ENCODE peak calls at places on chromosomes 2 and 18, in ten cellular contexts. S is ascending aorta, P is astrocyte of the cerebellum, D is astrocyte of the spinal cord, U is mucosa of descending colon, F is BJ, K is MM.1S, X is suprapubic skin, Z is fibroblast of lung, T is prostate gland. L is an unnamed sample.

GRCh38 chr2:44866131-44866530 is 75.4 kb upstream of the SIX3 start:
- DNase-seq in S (no peak), P (no peak), D (no peak), U (no peak), F (no peak), K (no peak), X (no peak), Z (no peak), T (no peak), L (no peak)

GRCh38 chr2:18623782-18624181 is 34.4 kb upstream of the NT5C1B start:
- DNase-seq in S (no peak), P (no peak), D (peak), U (no peak), F (no peak), K (no peak), X (no peak), Z (peak), T (no peak), L (no peak)

GRCh38 chr2:219120082-219120481 is 40.5 kb downstream of the NHEJ1 start:
- DNase-seq in S (no peak), P (no peak), D (peak), U (no peak), F (no peak), K (no peak), X (no peak), Z (peak), T (no peak), L (no peak)

GRCh38 chr2:150255528-150255927 is 231.9 kb downstream of the RND3 start:
- DNase-seq in S (no peak), P (no peak), D (peak), U (no peak), F (no peak), K (no peak), X (no peak), Z (peak), T (no peak), L (no peak)

GRCh38 chr2:42663106-42663755 is 94.8 kb downstream of the MTA3 start:
- DNase-seq in S (peak), P (peak), D (peak), U (peak), F (peak), K (peak), X (peak), Z (peak), T (peak), L (peak)

GRCh38 chr2:127047054-127047453 is 59.9 kb downstream of the BIN1 start:
- DNase-seq in S (no peak), P (no peak), D (no peak), U (no peak), F (no peak), K (no peak), X (peak), Z (no peak), T (no peak), L (no peak)

GRCh38 chr2:157443795-157444642 is at the start of gene CYTIP:
- DNase-seq in S (no peak), P (no peak), D (no peak), U (peak), F (no peak), K (peak), X (no peak), Z (no peak), T (peak), L (peak)

GRCh38 chr18:6055711-6056110 is 160.4 kb upstream of the TMEM200C start:
- DNase-seq in S (no peak), P (peak), D (peak), U (no peak), F (peak), K (no peak), X (no peak), Z (peak), T (no peak), L (no peak)

GRCh38 chr18:60485207-60485606 is 112.6 kb upstream of the MC4R start:
- DNase-seq in S (no peak), P (peak), D (peak), U (no peak), F (no peak), K (no peak), X (no peak), Z (peak), T (no peak), L (no peak)

GRCh38 chr18:54957987-54958386 is 1.3 kb downstream of the CCDC68 start:
- DNase-seq in S (no peak), P (peak), D (peak), U (no peak), F (no peak), K (no peak), X (no peak), Z (peak), T (peak), L (no peak)

GRCh38 chr2:61950133-61950560 is 44.7 kb downstream of the COMMD1 start:
- DNase-seq in S (no peak), P (no peak), D (no peak), U (no peak), F (no peak), K (no peak), X (no peak), Z (no peak), T (no peak), L (no peak)

GRCh38 chr2:237955640-237956401 is 11.0 kb upstream of the UBE2F start:
- DNase-seq in S (no peak), P (no peak), D (no peak), U (no peak), F (no peak), K (no peak), X (no peak), Z (peak), T (no peak), L (no peak)
- H3K4me3 ChIP-seq in S (peak), P (peak), D (no peak), U (no peak), F (no peak), K (no peak), X (peak), Z (no peak), T (no peak), L (no peak)

DNA sequence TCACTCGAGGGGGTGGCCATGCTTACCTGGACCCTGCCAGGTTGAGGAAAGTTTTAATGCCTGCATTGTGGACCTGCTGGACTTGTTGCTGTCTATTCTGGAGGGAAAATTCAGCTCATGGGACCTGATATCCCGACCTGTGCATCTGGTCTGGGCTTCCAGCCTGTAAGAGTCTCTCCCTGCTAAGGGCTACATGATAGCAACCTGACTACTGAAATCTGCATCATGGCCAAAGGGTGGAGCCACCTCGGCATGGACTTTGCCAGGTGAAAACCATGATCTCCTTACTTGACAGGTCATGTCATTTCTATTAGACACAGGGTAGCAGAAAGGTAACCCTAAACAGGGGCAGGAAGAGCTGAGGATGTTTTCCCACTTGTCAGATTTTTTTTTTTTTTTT is 12.9 kb upstream of the SLC66A3 start:
- DNase-seq in S (no peak), P (no peak), D (no peak), U (no peak), F (no peak), K (no peak), X (no peak), Z (no peak), T (no peak), L (no peak)
- TF ChIP-seq CTCF in S (no peak), P (no peak), D (no peak), U (no peak), F (no peak), K (no peak), X (no peak), Z (no peak), T (no peak), L (no peak)

DNA sequence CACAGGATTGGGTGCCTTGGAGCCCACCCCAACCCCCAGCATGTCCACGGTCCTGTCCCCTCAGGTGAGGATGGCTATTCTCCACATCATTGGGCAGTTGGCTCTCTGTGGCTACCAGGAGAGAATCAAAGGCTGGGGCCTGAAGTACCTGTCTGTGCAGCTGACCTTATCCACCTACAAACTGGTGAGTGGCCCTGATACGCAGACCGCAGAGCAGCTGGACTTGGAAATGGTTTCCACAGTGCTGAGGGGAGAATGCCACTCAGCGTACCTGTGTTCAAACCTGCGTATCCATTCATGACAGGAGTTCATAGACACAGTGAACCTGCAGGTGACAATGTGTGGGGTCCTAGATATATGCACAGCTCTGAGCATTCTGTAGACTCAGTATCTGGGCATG is 21.6 kb downstream of the MROH2A start:
- DNase-seq in S (no peak), P (no peak), D (no peak), U (no peak), F (no peak), K (no peak), X (no peak), Z (no peak), T (no peak), L (no peak)
- H3K4me3 ChIP-seq in S (no peak), P (no peak), D (no peak), U (no peak), F (no peak), K (no peak), X (no peak), Z (no peak), T (no peak), L (no peak)

DNA sequence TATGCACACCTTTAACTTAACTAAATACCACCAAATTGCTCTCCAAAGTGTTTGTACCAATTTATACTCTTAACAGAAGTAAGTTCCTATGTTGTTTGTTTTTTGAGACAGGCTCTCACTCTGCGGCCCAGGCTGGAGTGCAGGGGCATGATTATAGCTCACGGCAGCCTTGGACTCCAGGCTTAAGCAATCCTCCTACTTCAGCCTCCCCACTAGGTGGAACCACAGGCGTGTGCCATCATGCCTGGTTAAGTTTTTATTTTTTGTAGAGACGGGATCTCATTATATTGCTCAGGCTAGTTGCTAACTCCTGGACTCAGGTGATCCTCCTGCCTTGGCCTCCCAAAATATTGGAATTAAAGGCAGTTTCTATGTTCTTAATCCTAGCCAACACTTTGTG is 13.1 kb upstream of the NAB1 start:
- DNase-seq in S (no peak), P (no peak), D (no peak), U (no peak), F (no peak), K (no peak), X (no peak), Z (no peak), T (no peak), L (peak)
- TF ChIP-seq CTCF in S (no peak), P (no peak), D (peak), U (no peak), F (no peak), K (no peak), X (no peak), Z (no peak), T (no peak), L (peak)

DNA sequence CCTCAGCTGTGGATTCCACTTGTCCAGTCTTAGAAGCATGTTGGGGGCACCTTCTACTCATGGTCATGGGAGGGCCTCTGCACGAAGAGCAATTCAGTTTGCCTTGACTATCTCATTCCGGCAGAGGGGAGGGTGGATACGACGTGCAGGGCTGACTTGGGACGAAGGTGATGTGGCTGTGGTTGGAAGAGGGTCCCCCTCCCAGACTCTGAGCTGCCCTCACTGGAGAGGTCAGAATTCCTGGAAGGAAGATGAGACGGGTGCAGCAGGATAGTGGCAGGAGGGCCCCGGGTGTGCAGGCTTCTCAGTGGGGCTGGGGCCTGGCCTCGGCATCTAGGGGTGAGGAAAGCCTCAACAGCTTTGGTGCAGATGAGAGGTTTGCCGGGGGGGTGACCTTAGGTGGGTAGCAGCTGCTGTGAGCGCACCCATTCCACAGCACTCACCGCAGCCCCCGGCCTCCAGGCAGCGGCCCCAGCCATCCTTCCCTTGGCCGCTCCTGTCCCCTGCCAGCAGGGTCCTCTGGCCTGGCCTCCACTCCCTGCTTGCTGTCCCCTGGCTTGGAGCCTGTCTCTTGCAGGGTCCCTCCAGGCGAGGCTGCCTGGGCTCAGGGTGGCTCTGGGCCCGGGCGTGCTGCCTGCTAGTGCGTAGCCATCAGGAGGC is 3.2 kb downstream of the RNPEPL1 start:
- DNase-seq in S (no peak), P (no peak), D (no peak), U (peak), F (no peak), K (no peak), X (peak), Z (no peak), T (no peak), L (no peak)
- H3K4me3 ChIP-seq in S (no peak), P (no peak), D (no peak), U (no peak), F (no peak), K (no peak), X (no peak), Z (no peak), T (no peak), L (no peak)

GRCh38 chr2:208392300-208392699 is 14.3 kb upstream of the PTH2R start:
- DNase-seq in S (no peak), P (no peak), D (no peak), U (no peak), F (no peak), K (peak), X (no peak), Z (no peak), T (no peak), L (no peak)
- TF ChIP-seq CTCF in S (no peak), P (peak), D (peak), U (no peak), F (peak), K (peak), X (no peak), Z (no peak), T (no peak), L (no peak)

GRCh38 chr2:133791191-133791590 is 222.9 kb upstream of the NCKAP5 start:
- DNase-seq in S (no peak), P (no peak), D (peak), U (no peak), F (peak), K (no peak), X (no peak), Z (peak), T (no peak), L (no peak)
- H3K4me3 ChIP-seq in S (no peak), P (no peak), D (no peak), U (no peak), F (no peak), K (no peak), X (no peak), Z (no peak), T (no peak), L (no peak)

GRCh38 chr18:47756364-47757016 is 174.0 kb downstream of the SMAD2 start:
- DNase-seq in S (no peak), P (no peak), D (peak), U (peak), F (no peak), K (peak), X (no peak), Z (peak), T (peak), L (peak)
- TF ChIP-seq CTCF in S (peak), P (peak), D (peak), U (peak), F (peak), K (peak), X (peak), Z (peak), T (peak), L (peak)

GRCh38 chr2:185738679-185739472 is at the start of gene FSIP2:
- DNase-seq in S (no peak), P (no peak), D (peak), U (peak), F (no peak), K (peak), X (no peak), Z (peak), T (peak), L (peak)
- H3K4me3 ChIP-seq in S (peak), P (peak), D (peak), U (no peak), F (peak), K (peak), X (peak), Z (peak), T (peak), L (no peak)